ENCODE peak calls at places on chromosomes 2 and 18, in five cellular contexts. Q is GM12865, N is uterus, K is endodermal cell, L is astrocyte. P is an unnamed sample.

GRCh38 chr18:79601234-79601633 is 78.4 kb upstream of the CTDP1 start:
- DNase-seq in Q (no peak), N (no peak), K (no peak), L (no peak), P (no peak)

GRCh38 chr2:228987441-228988155 is 283.5 kb downstream of the PID1 start:
- DNase-seq in Q (no peak), N (no peak), K (no peak), L (no peak), P (no peak)

GRCh38 chr18:79819951-79820351 is 22.2 kb downstream of the KCNG2 start:
- DNase-seq in Q (peak), N (no peak), K (no peak), L (no peak), P (no peak)

GRCh38 chr2:8853406-8853805 is 16.0 kb upstream of the KIDINS220 start:
- DNase-seq in Q (no peak), N (no peak), K (no peak), L (no peak), P (no peak)

GRCh38 chr18:3224223-3224622 is 4.5 kb upstream of the MYOM1 start:
- DNase-seq in Q (no peak), N (no peak), K (no peak), L (no peak), P (no peak)

GRCh38 chr2:170264865-170265264 is 86.9 kb downstream of the MYO3B start:
- DNase-seq in Q (no peak), N (no peak), K (no peak), L (no peak), P (no peak)

GRCh38 chr18:36813753-36814130 is 15.1 kb downstream of the TPGS2 start:
- DNase-seq in Q (no peak), N (no peak), K (no peak), L (no peak), P (no peak)

GRCh38 chr18:659597-659996 is 2.1 kb downstream of the TYMS start:
- DNase-seq in Q (no peak), N (no peak), K (no peak), L (no peak), P (no peak)

GRCh38 chr2:44135771-44136170 is 32.9 kb upstream of the PPM1B start:
- DNase-seq in Q (no peak), N (no peak), K (peak), L (peak), P (no peak)

GRCh38 chr2:28035816-28036215 is 145.3 kb downstream of the BABAM2 start:
- DNase-seq in Q (no peak), N (no peak), K (no peak), L (no peak), P (no peak)

GRCh38 chr2:15560404-15560987 is 638 bp downstream of the NBAS start:
- DNase-seq in Q (peak), N (no peak), K (peak), L (peak), P (peak)

GRCh38 chr18:5462227-5462626 is 81.6 kb downstream of the EPB41L3 start:
- DNase-seq in Q (no peak), N (no peak), K (no peak), L (no peak), P (no peak)

GRCh38 chr2:239220976-239221375 is 179.8 kb downstream of the HDAC4 start:
- DNase-seq in Q (no peak), N (peak), K (no peak), L (no peak), P (no peak)

GRCh38 chr2:8539743-8540551 is 141.9 kb upstream of the ID2 start:
- DNase-seq in Q (no peak), N (no peak), K (peak), L (no peak), P (peak)

GRCh38 chr2:65018141-65018582 is 29.0 kb downstream of the SLC1A4 start:
- DNase-seq in Q (no peak), N (no peak), K (no peak), L (no peak), P (no peak)

GRCh38 chr18:55351980-55352714 is 235.8 kb downstream of the TCF4 start:
- DNase-seq in Q (peak), N (no peak), K (no peak), L (peak), P (no peak)

GRCh38 chr2:127592761-127593227 is 53.2 kb upstream of the GPR17 start:
- DNase-seq in Q (no peak), N (no peak), K (peak), L (no peak), P (no peak)

GRCh38 chr2:235529621-235530020 is 35.8 kb downstream of the AGAP1 start:
- DNase-seq in Q (no peak), N (no peak), K (no peak), L (no peak), P (no peak)

GRCh38 chr2:222627764-222628163 is 28.1 kb downstream of the FARSB start:
- DNase-seq in Q (no peak), N (no peak), K (no peak), L (no peak), P (no peak)

GRCh38 chr2:235026137-235026536 is 74.3 kb downstream of the SH3BP4 start:
- DNase-seq in Q (no peak), N (no peak), K (peak), L (peak), P (peak)

GRCh38 chr2:60341151-60341550 is 212.3 kb downstream of the BCL11A start:
- DNase-seq in Q (no peak), N (no peak), K (no peak), L (no peak), P (no peak)

GRCh38 chr18:56235061-56235772 is 403.2 kb downstream of the TXNL1 start:
- DNase-seq in Q (peak), N (no peak), K (no peak), L (peak), P (no peak)

GRCh38 chr2:215668329-215668728 is 232.5 kb upstream of the FN1 start:
- DNase-seq in Q (no peak), N (peak), K (no peak), L (no peak), P (no peak)

GRCh38 chr18:23652232-23652631 is 10.5 kb downstream of the ANKRD29 start:
- DNase-seq in Q (no peak), N (no peak), K (no peak), L (no peak), P (no peak)

GRCh38 chr18:78429127-78430108 is 550.2 kb upstream of the SALL3 start:
- DNase-seq in Q (no peak), N (no peak), K (peak), L (no peak), P (no peak)

GRCh38 chr2:237601453-237602116 is 11.1 kb upstream of the RAB17 start:
- DNase-seq in Q (no peak), N (no peak), K (peak), L (no peak), P (no peak)
- TF ChIP-seq CTCF in Q (no peak), N (no peak), K (peak), L (no peak), P (no peak)

GRCh38 chr2:176911-177310 is 86.9 kb downstream of the SH3YL1 start:
- DNase-seq in Q (no peak), N (no peak), K (no peak), L (no peak), P (peak)

GRCh38 chr2:177733-178132 is 86.1 kb downstream of the SH3YL1 start:
- DNase-seq in Q (no peak), N (no peak), K (no peak), L (no peak), P (no peak)

GRCh38 chr2:175153-175786 is 88.6 kb downstream of the SH3YL1 start:
- DNase-seq in Q (no peak), N (no peak), K (no peak), L (no peak), P (no peak)

GRCh38 chr2:179886-180285 is 83.9 kb downstream of the SH3YL1 start:
- DNase-seq in Q (no peak), N (no peak), K (no peak), L (no peak), P (no peak)

DNA sequence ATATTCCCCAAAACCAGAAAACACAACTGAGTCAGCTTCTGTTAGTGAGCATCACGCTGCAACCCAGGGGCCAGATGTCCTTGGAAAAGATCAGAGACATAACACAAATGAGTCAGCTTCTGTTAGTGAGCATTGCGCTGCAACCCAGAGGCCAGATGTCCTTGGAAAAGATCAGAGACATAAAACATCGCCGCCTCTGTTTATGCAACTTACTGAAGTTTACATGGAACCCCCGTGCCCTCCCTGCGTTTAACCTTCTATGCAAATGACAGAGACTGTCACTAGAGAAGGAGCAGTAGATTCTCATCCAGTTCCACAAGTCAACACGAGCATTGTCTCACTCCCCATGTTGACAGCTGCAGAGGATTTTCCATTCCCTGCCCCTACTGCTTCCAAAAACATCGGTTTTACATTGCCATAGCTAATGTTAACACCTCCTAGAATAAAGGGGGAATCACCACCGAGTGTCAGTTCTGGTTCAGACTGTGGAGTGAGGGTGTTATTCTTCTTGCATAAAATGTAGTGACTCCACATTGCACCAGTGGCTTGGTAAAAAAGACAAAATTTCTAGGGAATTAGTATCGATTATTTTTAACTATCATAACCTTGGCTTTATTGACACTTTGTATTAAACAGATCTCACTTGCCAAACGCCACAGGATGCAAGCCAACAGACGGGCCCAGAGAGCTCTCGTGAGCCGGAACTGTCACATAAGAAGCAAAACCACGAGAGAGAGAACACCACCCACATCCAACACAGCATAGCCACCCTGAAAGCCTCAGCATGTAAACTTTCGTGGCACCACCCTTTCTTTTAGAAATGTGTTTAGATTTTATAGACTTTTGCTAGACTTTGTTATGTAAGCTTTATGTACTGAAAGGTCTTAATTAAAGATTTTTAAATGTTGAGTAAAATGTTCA is 87.7 kb downstream of the SH3YL1 start:
- DNase-seq in Q (no peak), N (no peak), K (no peak), L (no peak), P (no peak)
- H3K4me3 ChIP-seq in Q (no peak), N (no peak), K (no peak), L (no peak), P (no peak)

DNA sequence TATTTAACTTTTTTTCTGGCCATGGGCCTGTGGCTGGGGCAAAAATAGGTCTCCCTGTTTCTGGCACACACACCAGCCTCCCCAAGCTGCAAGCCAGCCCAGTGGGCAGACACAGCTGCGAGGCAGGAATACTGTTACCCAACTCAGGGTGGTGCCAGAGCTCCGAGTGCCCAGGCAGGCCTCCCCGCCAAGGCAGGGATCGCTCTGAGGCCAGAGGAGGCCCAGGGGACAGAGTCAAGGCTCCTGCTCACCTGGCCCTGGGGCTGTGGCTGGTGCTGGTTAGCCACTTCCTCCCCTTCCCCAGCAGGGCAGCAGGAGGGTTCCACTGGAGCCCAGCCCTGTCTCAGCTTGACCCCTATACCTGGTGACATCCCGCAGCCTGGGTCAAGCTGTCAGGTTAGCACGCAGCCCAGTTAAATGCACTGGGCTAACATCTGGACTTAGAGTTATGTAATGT is 67.1 kb upstream of the EPAS1 start:
- DNase-seq in Q (peak), N (no peak), K (peak), L (no peak), P (peak)
- TF ChIP-seq CTCF in Q (peak), N (no peak), K (peak), L (no peak), P (peak)

GRCh38 chr2:236748801-236749200 is 179.2 kb downstream of the ACKR3 start:
- DNase-seq in Q (no peak), N (no peak), K (no peak), L (no peak), P (no peak)
- H3K4me3 ChIP-seq in Q (no peak), N (no peak), K (no peak), L (no peak), P (no peak)

DNA sequence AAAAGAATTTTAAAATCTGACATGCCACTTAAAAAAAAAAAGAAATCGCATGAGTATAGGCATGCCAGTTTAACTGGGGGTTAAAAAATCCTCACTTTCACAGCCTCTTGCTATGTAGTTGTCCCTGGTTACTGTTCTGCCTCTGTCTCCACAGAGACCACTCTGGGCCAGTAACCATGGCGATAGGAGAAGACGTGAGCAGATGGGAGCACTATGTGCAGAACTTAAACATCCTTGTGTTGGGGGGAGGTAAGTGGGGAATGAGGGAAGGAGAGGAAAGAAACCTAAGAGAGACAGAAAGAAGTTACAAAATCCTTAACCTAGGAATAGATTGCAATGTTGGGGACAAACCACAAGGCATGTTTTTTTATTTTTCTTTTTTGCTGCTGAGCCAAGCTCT is 75.9 kb upstream of the CYRIA start:
- DNase-seq in Q (no peak), N (no peak), K (no peak), L (no peak), P (no peak)
- TF ChIP-seq CTCF in Q (no peak), N (no peak), K (no peak), L (no peak), P (no peak)

GRCh38 chr18:31500161-31500688 is 2.2 kb downstream of the DSG2 start:
- DNase-seq in Q (peak), N (no peak), K (no peak), L (no peak), P (no peak)
- H3K4me3 ChIP-seq in Q (peak), N (no peak), K (peak), L (no peak), P (no peak)

GRCh38 chr18:44598514-44598913 is 82.2 kb upstream of the SETBP1 start:
- DNase-seq in Q (no peak), N (no peak), K (peak), L (no peak), P (no peak)
- TF ChIP-seq CTCF in Q (no peak), N (no peak), K (peak), L (no peak), P (no peak)

GRCh38 chr2:237422309-237422708 is 8.3 kb upstream of the COL6A3 start:
- DNase-seq in Q (no peak), N (no peak), K (no peak), L (no peak), P (no peak)
- H3K4me3 ChIP-seq in Q (no peak), N (no peak), K (no peak), L (no peak), P (no peak)

P was measured in epithelial cell of esophagus.